ENCODE peak calls at places on chromosomes 6 and 20, in nine cellular contexts. M is germinal center; C is stimulated activated CD4-positive, alpha-beta T cell treated with anti-CD3 and anti-CD28 coated beads, Interleukin-4, amount 100 ng/mL, for 4 hours; Q is fibroblast of the conjunctiva; K is CD4-positive, alpha-beta T cell; F is NCI-H1092; N is activated naive CD4-positive, alpha-beta T cell; A is GDM1; O is endothelial cell. P is an unnamed sample.

GRCh38 chr20:58463231-58463630 is 52.0 kb downstream of the APCDD1L start:
- DNase-seq in Q (no peak), N (no peak), K (no peak), M (no peak), A (no peak), F (no peak), C (no peak), O (no peak), P (no peak)

GRCh38 chr20:37943033-37943432 is 40.1 kb downstream of the VSTM2L start:
- DNase-seq in C (no peak), K (no peak), N (no peak), Q (no peak), F (no peak), A (no peak), M (no peak), O (no peak), P (no peak)

GRCh38 chr20:9515761-9516657 is 1.6 kb downstream of the LAMP5 start:
- DNase-seq in Q (no peak), O (no peak), F (no peak), C (no peak), M (no peak), N (no peak), A (no peak), K (no peak), P (no peak)

GRCh38 chr20:57468523-57469417 is 56.2 kb downstream of the CTCFL start:
- DNase-seq in N (no peak), F (no peak), C (no peak), O (no peak), A (no peak), K (no peak), M (peak; percentile 72), Q (no peak), P (no peak)

GRCh38 chr6:100538086-100538485 is 73.4 kb upstream of the SIM1 start:
- DNase-seq in N (no peak), F (no peak), K (no peak), O (no peak), C (no peak), A (no peak), Q (no peak), M (no peak), P (no peak)

GRCh38 chr20:21074605-21075336 is 31.4 kb downstream of the LINC00237 start:
- DNase-seq in C (no peak), K (no peak), A (no peak), Q (no peak), O (no peak), N (no peak), F (no peak), M (no peak), P (no peak)

GRCh38 chr6:40535105-40535783 is 51.9 kb downstream of the LRFN2 start:
- DNase-seq in K (no peak), A (no peak), N (no peak), C (no peak), M (no peak), O (no peak), Q (no peak), F (no peak), P (no peak)

GRCh38 chr20:44355503-44356352 is at the start of gene HNF4A:
- DNase-seq in O (no peak), Q (no peak), C (no peak), K (no peak), F (no peak), A (no peak), N (no peak), M (no peak), P (no peak)

GRCh38 chr6:33298773-33299236 is at the start of gene RGL2:
- DNase-seq in Q (no peak), F (peak; percentile 53), K (peak; percentile 44), N (no peak), C (peak; percentile 57), A (peak; percentile 77), O (peak; percentile 70), M (peak; percentile 62), P (no peak)

GRCh38 chr6:7150381-7151064 is 42.8 kb downstream of the RREB1 start:
- DNase-seq in M (no peak), A (no peak), K (no peak), C (no peak), O (no peak), F (peak; percentile 60), N (no peak), Q (no peak), P (peak; percentile 66)